ENCODE peak calls at places on chromosomes 7 and 10, in four cellular contexts. T, Q, U and J are unnamed samples.

GRCh38 chr7:45927724-45928123 is 6.7 kb upstream of the IGFBP3 start:
- DNase-seq in T (no peak), Q (no peak), U (no peak), J (no peak)

GRCh38 chr7:22156205-22156604 is 200.7 kb downstream of the RAPGEF5 start:
- DNase-seq in T (peak; percentile 22), Q (no peak), U (peak; percentile 68), J (no peak)

GRCh38 chr7:140607441-140607989 is 33.1 kb downstream of the DENND2A start:
- DNase-seq in T (no peak), Q (no peak), U (peak; percentile 91), J (peak; percentile 46)

GRCh38 chr7:82114237-82114636 is 329.3 kb downstream of the CACNA2D1 start:
- DNase-seq in T (no peak), Q (no peak), U (no peak), J (no peak)

GRCh38 chr7:106070567-106071254 is 41.4 kb downstream of the SYPL1 start:
- DNase-seq in T (no peak), Q (no peak), U (no peak), J (no peak)

GRCh38 chr10:74150151-74151056 is at the start of gene AP3M1:
- DNase-seq in T (no peak), Q (peak; percentile 97), U (no peak), J (peak; percentile 83)

GRCh38 chr10:3740157-3740871 is 44.7 kb downstream of the KLF6 start:
- DNase-seq in T (peak; percentile 80), Q (no peak), U (peak; percentile 76), J (no peak)

GRCh38 chr7:138538518-138538917 is 78.5 kb downstream of the TRIM24 start:
- DNase-seq in T (no peak), Q (no peak), U (peak; percentile 55), J (no peak)

DNA sequence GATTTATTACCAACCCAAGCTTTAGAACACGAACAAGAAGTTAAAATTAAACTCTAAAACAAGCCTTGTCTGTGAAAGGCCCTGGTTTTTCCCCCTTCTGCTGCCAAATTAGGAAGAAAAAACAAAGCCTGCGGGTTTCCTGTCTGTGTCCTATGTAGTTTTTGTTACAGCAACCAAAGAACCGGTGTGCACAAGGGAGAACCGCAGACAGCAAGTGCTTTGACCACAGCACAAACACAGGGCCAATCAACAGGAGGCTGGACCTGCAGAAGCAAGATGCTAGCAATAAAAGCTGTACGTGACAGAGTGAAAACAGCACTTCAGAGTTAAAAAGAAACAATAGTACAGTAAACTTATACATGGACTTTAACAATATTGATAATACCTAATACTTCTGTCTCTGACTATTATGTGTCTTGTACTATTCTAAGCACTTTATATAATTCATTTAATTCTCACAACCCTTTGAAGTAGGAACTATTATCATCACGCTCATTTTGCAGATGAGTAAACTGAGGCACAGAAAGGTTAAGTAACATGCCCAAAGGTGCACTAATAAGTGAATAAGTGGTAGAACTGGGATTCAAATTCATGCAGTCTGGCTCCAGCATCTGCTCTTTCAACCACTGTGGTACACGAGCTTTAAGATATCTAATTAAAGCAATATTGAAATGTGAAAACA is 66.0 kb downstream of the STK17A start:
- DNase-seq in T (no peak), Q (peak; percentile 97), U (peak; percentile 85), J (no peak)
- TF ChIP-seq RFX5 in T (no peak), Q (no peak), U (no peak), J (no peak)

GRCh38 chr10:71582019-71582418 is 137.6 kb downstream of the C10orf105 start:
- DNase-seq in T (peak; percentile 26), Q (no peak), U (peak; percentile 49), J (no peak)
- TF ChIP-seq RFX5 in T (no peak), Q (no peak), U (no peak), J (no peak)

GRCh38 chr7:2606539-2606936 is 25.2 kb upstream of the TTYH3 start:
- DNase-seq in T (no peak), Q (no peak), U (no peak), J (peak; percentile 62)
- TF ChIP-seq RFX5 in T (no peak), Q (no peak), U (no peak), J (no peak)

DNA sequence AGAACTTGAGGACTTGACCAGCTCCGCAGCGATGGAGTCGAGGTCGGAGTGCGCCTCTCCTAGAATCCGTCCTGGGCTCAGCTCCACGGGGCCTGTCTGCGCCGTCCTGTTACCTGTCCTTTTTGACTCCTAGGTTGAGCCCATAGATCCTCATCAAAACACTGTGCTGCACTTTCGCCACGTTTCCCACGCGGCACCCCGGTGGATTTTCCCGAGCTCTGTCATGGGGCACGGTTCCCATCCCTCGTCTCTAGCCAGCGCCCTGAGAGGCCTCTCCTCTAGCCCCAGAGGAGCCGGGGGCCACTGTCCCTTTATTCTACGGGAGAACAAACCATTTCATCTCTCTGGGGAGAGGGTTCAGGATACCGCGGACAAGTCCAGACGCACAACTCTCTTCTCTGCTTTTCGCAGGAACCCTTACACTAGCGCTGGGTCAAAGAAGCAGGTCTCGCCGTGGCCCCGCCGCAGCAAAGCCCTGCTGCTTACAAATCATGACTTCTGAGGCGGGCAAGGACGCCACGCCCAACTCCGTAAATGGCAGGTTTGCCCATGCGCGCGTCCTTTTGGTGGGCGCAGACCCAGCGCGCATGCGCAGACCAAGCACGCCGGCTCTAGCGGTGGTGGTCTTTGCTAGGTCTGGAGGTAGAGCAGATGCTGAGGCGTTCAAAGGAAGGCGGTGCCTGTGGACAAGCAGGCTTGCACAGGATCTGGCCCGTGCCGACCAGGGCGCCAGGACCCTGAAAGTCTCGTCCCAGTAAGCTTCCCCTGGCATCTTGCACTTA is 10.3 kb upstream of the ANKRD7 start:
- DNase-seq in T (peak; percentile 80), Q (peak; percentile 33), U (peak; percentile 70), J (peak; percentile 96)
- TF ChIP-seq RFX5 in T (no peak), Q (no peak), U (no peak), J (no peak)